ENCODE peak calls at places on chromosomes 3 and 15, in five cellular contexts. One of them, this sample, is unnamed.

GRCh38 chr3:35665390-35666055 is 26.2 kb downstream of the ARPP21 start:
- DNase-seq in A549: no peak
- DNase-seq in stromal cell of bone marrow: no peak
- DNase-seq in GM18507: no peak
- DNase-seq in small intestine: no peak
- DNase-seq in this sample: no peak

GRCh38 chr3:160450846-160451245 is 1.3 kb upstream of the TRIM59 start:
- DNase-seq in A549: no peak
- DNase-seq in stromal cell of bone marrow: peak; percentile 50
- DNase-seq in GM18507: no peak
- DNase-seq in small intestine: no peak
- DNase-seq in this sample: peak; percentile 90

GRCh38 chr3:30681276-30682211 is 75.1 kb downstream of the TGFBR2 start:
- DNase-seq in A549: no peak
- DNase-seq in stromal cell of bone marrow: no peak
- DNase-seq in GM18507: no peak
- DNase-seq in small intestine: no peak
- DNase-seq in this sample: peak; percentile 83

GRCh38 chr3:23948761-23949160 is 3.7 kb downstream of the NR1D2 start:
- DNase-seq in A549: no peak
- DNase-seq in stromal cell of bone marrow: no peak
- DNase-seq in GM18507: no peak
- DNase-seq in small intestine: peak; percentile 53
- DNase-seq in this sample: no peak

GRCh38 chr15:56919708-56920637 is 1.5 kb downstream of the TCF12 start:
- DNase-seq in A549: peak; percentile 47
- DNase-seq in stromal cell of bone marrow: no peak
- DNase-seq in GM18507: no peak
- DNase-seq in small intestine: no peak
- DNase-seq in this sample: no peak

GRCh38 chr3:169754711-169755110 is 10.1 kb downstream of the TERC start:
- DNase-seq in A549: no peak
- DNase-seq in stromal cell of bone marrow: no peak
- DNase-seq in GM18507: no peak
- DNase-seq in small intestine: no peak
- DNase-seq in this sample: no peak

GRCh38 chr3:86051058-86051457 is 939.9 kb downstream of the VGLL3 start:
- DNase-seq in A549: no peak
- DNase-seq in stromal cell of bone marrow: no peak
- DNase-seq in GM18507: no peak
- DNase-seq in small intestine: peak; percentile 61
- DNase-seq in this sample: no peak

GRCh38 chr15:92168284-92168683 is 225.4 kb upstream of the ST8SIA2 start:
- DNase-seq in A549: no peak
- DNase-seq in stromal cell of bone marrow: no peak
- DNase-seq in GM18507: no peak
- DNase-seq in small intestine: no peak
- DNase-seq in this sample: no peak

GRCh38 chr3:179825527-179826246 is 172.8 kb downstream of the USP13 start:
- DNase-seq in A549: no peak
- DNase-seq in stromal cell of bone marrow: no peak
- DNase-seq in GM18507: no peak
- DNase-seq in small intestine: no peak
- DNase-seq in this sample: no peak

GRCh38 chr3:143267984-143268383 is 148.4 kb downstream of the CHST2 start:
- DNase-seq in A549: no peak
- DNase-seq in stromal cell of bone marrow: peak; percentile 36
- DNase-seq in GM18507: no peak
- DNase-seq in small intestine: no peak
- DNase-seq in this sample: no peak

GRCh38 chr3:149678365-149678948 is 20.6 kb upstream of the WWTR1 start:
- DNase-seq in A549: no peak
- DNase-seq in stromal cell of bone marrow: no peak
- DNase-seq in GM18507: no peak
- DNase-seq in small intestine: no peak
- DNase-seq in this sample: no peak

GRCh38 chr3:63861306-63861705 is 2.3 kb downstream of the THOC7 start:
- DNase-seq in A549: no peak
- DNase-seq in stromal cell of bone marrow: no peak
- DNase-seq in GM18507: no peak
- DNase-seq in small intestine: no peak
- DNase-seq in this sample: no peak

GRCh38 chr3:131075632-131076328 is 49.1 kb downstream of the NEK11 start:
- DNase-seq in A549: no peak
- DNase-seq in stromal cell of bone marrow: no peak
- DNase-seq in GM18507: no peak
- DNase-seq in small intestine: no peak
- DNase-seq in this sample: no peak

This sample was measured in AG20443.